ENCODE peak calls at places on chromosomes 3 and 15, in six cellular contexts. E is stimulated activated naive CD8-positive, alpha-beta T cell treated with anti-CD3 and anti-CD28 coated beads, Interleukin-15, Interleukin-2, amounts not matched to agents 100 U/mL and 50 U/mL, for 24 hours; Z is WTC11; Q is amygdala; U is endothelial cell of umbilical vein; V is choroid plexus epithelial cell. H is an unnamed sample.

GRCh38 chr3:99696497-99696896 is 58.1 kb downstream of the COL8A1 start:
- DNase-seq in E (no peak), Z (no peak), Q (no peak), U (no peak), V (no peak), H (no peak)

GRCh38 chr3:67076607-67077006 is 78.5 kb downstream of the KBTBD8 start:
- DNase-seq in E (no peak), Z (no peak), Q (no peak), U (no peak), V (peak), H (peak)

GRCh38 chr15:61762682-61763081 is 297.6 kb downstream of the VPS13C start:
- DNase-seq in E (no peak), Z (no peak), Q (no peak), U (no peak), V (no peak), H (no peak)

GRCh38 chr3:29560031-29560430 is 279.2 kb downstream of the RBMS3 start:
- DNase-seq in E (no peak), Z (no peak), Q (no peak), U (no peak), V (no peak), H (no peak)

GRCh38 chr3:184133840-184134745 is 1.1 kb upstream of the EIF2B5 start:
- DNase-seq in E (peak), Z (peak), Q (peak), U (peak), V (peak), H (peak)

GRCh38 chr15:90710436-90710835 is 6.7 kb upstream of the BLM start:
- DNase-seq in E (no peak), Z (peak), Q (no peak), U (no peak), V (peak), H (no peak)

GRCh38 chr3:51535146-51536019 is 3.1 kb upstream of the RAD54L2 start:
- DNase-seq in E (no peak), Z (no peak), Q (no peak), U (no peak), V (no peak), H (no peak)

GRCh38 chr15:62035256-62035908 is 24.9 kb downstream of the VPS13C start:
- DNase-seq in E (no peak), Z (no peak), Q (no peak), U (peak), V (peak), H (peak)

GRCh38 chr3:38907426-38907825 is 91.4 kb upstream of the SCN10A start:
- DNase-seq in E (no peak), Z (no peak), Q (no peak), U (no peak), V (no peak), H (no peak)

GRCh38 chr3:190728574-190729246 is 133.8 kb downstream of the GMNC start:
- DNase-seq in E (no peak), Z (no peak), Q (no peak), U (no peak), V (peak), H (no peak)

GRCh38 chr3:104437131-104437750 is 929.5 kb upstream of the ALCAM start:
- DNase-seq in E (no peak), Z (no peak), Q (no peak), U (no peak), V (peak), H (peak)

H was measured in fibroblast of pulmonary artery.